ENCODE peak calls at places on chromosomes 7 and 10, in five cellular contexts. L is fibroblast of pulmonary artery, M is HepG2, K is OCI-LY7, X is fibroblast of lung. J is an unnamed sample.

GRCh38 chr10:62616885-62617635 is 187.5 kb upstream of the ADO start:
- DNase-seq in K (peak; percentile 57), L (no peak), X (no peak), M (no peak), J (no peak)

GRCh38 chr10:45558406-45558805 is 114.2 kb downstream of the ZFAND4 start:
- DNase-seq in X (no peak), M (peak; percentile 50), L (no peak), K (no peak), J (no peak)

GRCh38 chr10:44478040-44478439 is 93.1 kb upstream of the CXCL12 start:
- DNase-seq in L (peak; percentile 80), M (no peak), K (no peak), X (no peak), J (no peak)

GRCh38 chr7:116560021-116560970 is 35.5 kb downstream of the CAV1 start:
- DNase-seq in X (no peak), K (no peak), M (no peak), L (no peak), J (no peak)

GRCh38 chr10:70835895-70836294 is 20.1 kb downstream of the SGPL1 start:
- DNase-seq in M (peak; percentile 76), L (peak; percentile 63), X (peak; percentile 43), K (no peak), J (no peak)

GRCh38 chr10:31584098-31584631 is 265.1 kb downstream of the ZEB1 start:
- DNase-seq in L (no peak), K (no peak), X (no peak), M (no peak), J (no peak)

GRCh38 chr10:132687893-132688579 is 97.9 kb downstream of the NKX6-2 start:
- DNase-seq in M (no peak), X (no peak), L (no peak), K (no peak), J (no peak)

GRCh38 chr7:128737867-128738390 is 1.2 kb upstream of the CALU start:
- DNase-seq in K (no peak), L (peak; percentile 31), X (peak; percentile 42), M (peak; percentile 7), J (no peak)

GRCh38 chr7:519974-520458 is 370 bp upstream of the PDGFA start:
- DNase-seq in L (peak; percentile 65), M (no peak), X (peak; percentile 45), K (no peak), J (peak; percentile 53)

GRCh38 chr7:31108097-31108657 is 56.1 kb downstream of the ADCYAP1R1 start:
- DNase-seq in K (no peak), M (no peak), L (no peak), X (no peak), J (no peak)

GRCh38 chr10:100571069-100571817 is 35.5 kb downstream of the HIF1AN start:
- DNase-seq in L (no peak), K (no peak), M (no peak), X (no peak), J (no peak)

GRCh38 chr10:69800109-69800508 is 1.6 kb upstream of the COL13A1 start:
- DNase-seq in K (peak; percentile 18), L (peak; percentile 74), M (peak; percentile 65), X (peak; percentile 79), J (no peak)

GRCh38 chr7:138429577-138430250 is 30.3 kb upstream of the TRIM24 start:
- DNase-seq in X (no peak), L (no peak), M (no peak), K (peak; percentile 11), J (no peak)

GRCh38 chr10:97571622-97572021 is 957 bp upstream of the ANKRD2 start:
- DNase-seq in X (no peak), M (no peak), L (no peak), K (no peak), J (no peak)

GRCh38 chr7:98420966-98421612 is 20.2 kb upstream of the BAIAP2L1 start:
- DNase-seq in K (peak; percentile 73), X (peak; percentile 17), L (peak; percentile 29), M (peak; percentile 76), J (peak; percentile 68)

GRCh38 chr7:129169705-129170319 is 18.6 kb upstream of the SMO start:
- DNase-seq in X (no peak), M (no peak), L (no peak), K (no peak), J (peak; percentile 56)

GRCh38 chr10:30493609-30494530 is 59.9 kb downstream of the MAP3K8 start:
- DNase-seq in L (peak; percentile 44), M (peak; percentile 60), K (peak; percentile 43), X (peak; percentile 43), J (peak; percentile 64)

DNA sequence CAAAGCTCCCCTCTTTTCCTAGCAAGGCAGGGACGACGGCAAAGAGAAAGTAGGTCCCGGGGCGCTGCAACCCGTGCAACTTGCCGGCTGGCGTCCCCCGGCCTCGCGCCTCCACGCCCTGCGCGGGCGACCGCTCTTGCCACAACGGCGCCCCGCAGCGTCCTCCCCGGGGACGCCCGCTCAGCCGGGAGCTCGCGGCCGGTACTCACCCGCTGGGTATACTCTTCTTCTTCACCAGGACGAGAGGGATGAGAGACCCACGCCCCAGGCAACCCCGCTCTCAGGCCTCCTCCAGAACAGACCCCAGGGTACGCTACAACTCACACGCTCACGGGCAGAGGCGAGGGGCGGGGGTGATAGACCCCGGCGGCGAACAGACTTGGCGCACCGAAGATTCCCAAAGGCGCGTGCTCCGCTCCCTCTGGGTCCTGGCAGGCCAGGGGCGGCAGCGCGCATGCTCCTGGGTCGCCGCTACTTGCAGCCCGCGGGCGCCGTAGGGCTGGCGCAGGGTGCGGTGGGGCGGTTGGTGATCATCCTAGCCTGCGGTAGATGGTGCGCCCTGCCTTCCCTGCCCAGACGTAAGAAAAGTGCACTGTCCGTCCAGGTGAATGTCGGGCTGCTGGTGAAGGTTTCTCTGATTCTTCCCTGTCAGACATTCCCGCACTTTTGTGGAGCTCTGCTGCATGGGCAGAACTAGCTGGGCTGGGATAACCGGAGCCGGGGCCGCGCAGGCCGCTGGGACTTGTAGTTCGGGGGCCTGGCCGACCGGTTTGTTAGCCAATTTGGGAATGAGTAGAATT is at the start of gene CC2D2B:
- DNase-seq in K (peak; percentile 27), X (peak; percentile 85), L (peak; percentile 81), M (peak; percentile 66), J (peak; percentile 85)
- TF ChIP-seq CTCF in K (peak; percentile 10), X (no peak), L (no peak), M (peak; percentile 61), J (peak; percentile 13)

GRCh38 chr7:133477786-133478185 is 224.9 kb downstream of the EXOC4 start:
- DNase-seq in M (no peak), X (no peak), L (no peak), K (no peak), J (no peak)

GRCh38 chr7:133475655-133476054 is 222.8 kb downstream of the EXOC4 start:
- DNase-seq in K (no peak), L (no peak), M (no peak), X (no peak), J (no peak)

GRCh38 chr7:133480868-133481267 is 228.0 kb downstream of the EXOC4 start:
- DNase-seq in M (no peak), L (no peak), X (no peak), K (no peak), J (no peak)

GRCh38 chr7:133479456-133480097 is 226.7 kb downstream of the EXOC4 start:
- DNase-seq in M (no peak), L (no peak), X (no peak), K (no peak), J (no peak)

GRCh38 chr7:133478591-133479135 is 225.8 kb downstream of the EXOC4 start:
- DNase-seq in M (no peak), X (no peak), K (no peak), L (no peak), J (no peak)
- H3K4me3 ChIP-seq in M (no peak overlapping the region), X (no peak overlapping the region), K (no peak overlapping the region), L (no peak overlapping the region), J (no peak overlapping the region)

GRCh38 chr7:21429021-21429420 is 1.1 kb downstream of the SP4 start:
- DNase-seq in L (no peak), M (no peak), K (no peak), X (no peak), J (no peak)

GRCh38 chr7:21427861-21428641 is at the start of gene SP4:
- DNase-seq in K (peak; percentile 93), L (peak; percentile 96), X (peak; percentile 94), M (peak; percentile 78), J (peak; percentile 93)

GRCh38 chr7:21426286-21426957 is 1.5 kb upstream of the SP4 start:
- DNase-seq in X (peak; percentile 31), M (peak; percentile 1), L (peak; percentile 39), K (no peak), J (no peak)

GRCh38 chr7:21428642-21428941 is 709 bp downstream of the SP4 start:
- DNase-seq in L (no peak), M (no peak), K (no peak), X (no peak), J (no peak)

GRCh38 chr7:21426958-21427860 is 674 bp upstream of the SP4 start:
- DNase-seq in X (peak; percentile 98), K (peak; percentile 98), M (peak; percentile 94), L (peak; percentile 99), J (peak; percentile 100)
- TF ChIP-seq CTCF in X (no peak), K (peak; percentile 21), M (peak; percentile 13), L (no peak), J (no peak)

GRCh38 chr7:112982441-112983063 is 104.1 kb downstream of the GPR85 start:
- DNase-seq in L (no peak), M (no peak), X (no peak), K (peak; percentile 47), J (peak; percentile 61)
- H3K4me3 ChIP-seq in L (no peak overlapping the region), M (no peak overlapping the region), X (no peak overlapping the region), K (peak overlapping the region; percentile 34), J (no peak overlapping the region)

GRCh38 chr7:152025937-152026890 is 740 bp downstream of the GALNT11 start:
- DNase-seq in K (no peak), M (no peak), L (no peak), X (peak; percentile 1), J (no peak)
- TF ChIP-seq CTCF in K (no peak), M (no peak), L (no peak), X (no peak), J (no peak)

GRCh38 chr10:35451103-35452016 is 115.1 kb downstream of the CCNY start:
- DNase-seq in X (peak; percentile 56), K (peak; percentile 57), L (peak; percentile 62), M (no peak), J (peak; percentile 53)

GRCh38 chr10:35456784-35457183 is 120.5 kb downstream of the CCNY start:
- DNase-seq in X (no peak), K (no peak), M (no peak), L (no peak), J (no peak)

GRCh38 chr10:35452847-35453246 is 116.5 kb downstream of the CCNY start:
- DNase-seq in X (no peak), M (no peak), K (no peak), L (no peak), J (no peak)

GRCh38 chr10:35456175-35456574 is 119.9 kb downstream of the CCNY start:
- DNase-seq in M (no peak), X (no peak), K (no peak), L (no peak), J (no peak)

DNA sequence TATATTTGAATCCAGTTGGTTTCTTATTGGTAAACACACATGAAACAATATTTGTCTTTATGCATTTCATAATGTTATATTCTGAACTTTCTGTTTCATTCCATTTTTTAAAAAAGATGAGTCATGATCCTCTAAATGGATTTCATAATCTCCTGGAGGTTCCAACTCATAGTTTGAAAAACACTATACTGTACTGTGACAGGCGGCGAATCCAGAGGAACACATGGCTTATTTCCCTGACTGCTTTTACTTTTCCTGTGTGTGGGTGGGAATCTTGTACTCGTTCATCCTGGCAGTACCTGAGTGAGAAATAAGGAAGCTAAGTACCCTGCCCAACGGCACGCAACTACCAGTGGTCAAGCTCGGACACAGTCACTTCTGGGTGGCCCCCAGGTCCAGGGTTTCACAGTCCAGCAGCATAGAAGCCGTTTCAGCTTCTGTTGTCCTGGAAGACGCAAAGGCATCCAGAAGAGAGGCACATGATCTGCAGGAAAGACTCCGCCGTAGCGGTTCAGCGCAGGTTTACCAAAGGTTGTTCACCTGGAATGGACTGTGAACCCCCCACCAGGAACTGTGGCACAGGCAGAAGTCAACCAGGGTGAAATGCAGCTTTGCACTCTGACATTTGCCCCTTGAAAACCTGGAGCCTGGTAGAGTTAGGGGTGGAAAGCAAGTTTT is 117.7 kb downstream of the CCNY start:
- DNase-seq in K (no peak), X (peak; percentile 82), M (peak; percentile 32), L (peak; percentile 83), J (no peak)
- H3K4me3 ChIP-seq in K (no peak overlapping the region), X (peak overlapping the region; percentile 26), M (no peak overlapping the region), L (peak overlapping the region; percentile 24), J (no peak overlapping the region)